ENCODE peak calls at places on chromosome 5, in ten cellular contexts. F is stomach; M is stimulated activated CD4-positive, alpha-beta T cell treated with anti-CD3 and anti-CD28 coated beads, Interleukin-2, amount 100 ng/mL, for 48 hours; U is activated T-cell treated with anti-CD3 and anti-CD28 coated beads, Interleukin-2, amount 50 U/mL, for 72 hours; L is NCI-H1694; I is lung microvascular endothelial cell; X is NCI-H1105 treated with DMSO at 0.1 percent for 48 hours; Z is Caco-2; P is HFF-Myc; C is NCI-H1092. R is an unnamed sample.

GRCh38 chr5:102649731-102650130 is 105.4 kb upstream of the PAM start:
- DNase-seq in Z (no peak), F (no peak), C (no peak), U (no peak), I (no peak), L (no peak), M (no peak), P (no peak), X (no peak), R (no peak)

GRCh38 chr5:154406826-154407225 is 39.0 kb upstream of the SAP30L start:
- DNase-seq in M (no peak), U (no peak), C (no peak), F (no peak), I (no peak), X (no peak), P (no peak), L (no peak), Z (no peak), R (no peak)

GRCh38 chr5:149284501-149284900 is 12.8 kb downstream of the AFAP1L1 start:
- DNase-seq in I (peak), P (no peak), U (no peak), Z (no peak), M (no peak), L (no peak), C (no peak), X (no peak), F (no peak), R (no peak)

GRCh38 chr5:33772276-33772990 is 119.4 kb downstream of the ADAMTS12 start:
- DNase-seq in Z (no peak), P (peak), I (no peak), M (no peak), U (no peak), F (no peak), X (no peak), L (no peak), C (no peak), R (no peak)

GRCh38 chr5:54443264-54443663 is 12.2 kb upstream of the HSPB3 start:
- DNase-seq in U (no peak), P (no peak), C (no peak), Z (no peak), F (no peak), I (peak), X (no peak), M (no peak), L (peak), R (no peak)

GRCh38 chr5:172285226-172286143 is 1.9 kb upstream of the UBTD2 start:
- DNase-seq in Z (no peak), C (no peak), U (no peak), M (no peak), L (no peak), I (no peak), P (no peak), X (no peak), F (no peak), R (no peak)

GRCh38 chr5:160925281-160925680 is 73.3 kb upstream of the ATP10B start:
- DNase-seq in P (no peak), U (no peak), M (no peak), X (no peak), I (no peak), C (no peak), L (no peak), Z (no peak), F (no peak), R (no peak)

GRCh38 chr5:96320797-96321196 is 112.3 kb downstream of the PCSK1 start:
- DNase-seq in I (no peak), F (no peak), P (no peak), M (no peak), X (no peak), L (no peak), C (no peak), U (no peak), Z (no peak), R (no peak)

GRCh38 chr5:102527547-102527946 is 28.7 kb upstream of the SLCO6A1 start:
- DNase-seq in P (no peak), M (no peak), C (no peak), Z (no peak), L (no peak), I (no peak), F (no peak), X (no peak), U (no peak), R (no peak)

GRCh38 chr5:2093859-2094615 is 211.3 kb upstream of the IRX4 start:
- DNase-seq in C (no peak), X (no peak), U (no peak), L (no peak), Z (no peak), M (no peak), F (no peak), P (no peak), I (peak), R (no peak)

GRCh38 chr5:170429014-170429413 is 39.8 kb upstream of the KCNMB1 start:
- DNase-seq in U (no peak), F (no peak), M (no peak), C (no peak), I (peak), P (no peak), L (no peak), X (no peak), Z (no peak), R (no peak)

GRCh38 chr5:178831049-178831448 is 28.7 kb upstream of the ZNF354B start:
- DNase-seq in M (no peak), U (no peak), L (no peak), P (no peak), X (no peak), C (no peak), I (no peak), Z (no peak), F (no peak), R (no peak)

GRCh38 chr5:172106511-172107356 is 81.3 kb downstream of the STK10 start:
- DNase-seq in F (peak), L (peak), P (no peak), M (peak), Z (peak), U (peak), X (peak), C (peak), I (peak), R (no peak)

GRCh38 chr5:63131618-63132285 is 553.1 kb downstream of the LRRC70 start:
- DNase-seq in U (no peak), L (no peak), Z (no peak), F (no peak), I (no peak), P (no peak), C (no peak), M (no peak), X (no peak), R (no peak)

GRCh38 chr5:14281746-14282181 is 138.6 kb downstream of the TRIO start:
- DNase-seq in P (no peak), I (no peak), Z (no peak), M (no peak), L (no peak), C (no peak), F (no peak), X (no peak), U (peak), R (no peak)

R was measured in NCI-H2029 treated with DMSO at 0.1 percent for 48 hours.